ENCODE peak calls at places on chromosomes 1 and 21, in seven cellular contexts. One of them, this sample, is unnamed.

GRCh38 chr1:156641761-156642264 is at the start of gene BCAN:
- DNase-seq in OCI-LY7: no peak
- DNase-seq in germinal center: no peak
- DNase-seq in cardiac fibroblast: no peak
- DNase-seq in astrocyte of the spinal cord: no peak
- DNase-seq in HT-29: no peak
- DNase-seq in activated naive CD4-positive, alpha-beta T cell treated with Interleukin-2 at 50 U/mL for 16 hours: peak
- DNase-seq in this sample: no peak

GRCh38 chr1:117210831-117211261 is at the start of gene VTCN1:
- DNase-seq in OCI-LY7: no peak
- DNase-seq in germinal center: no peak
- DNase-seq in cardiac fibroblast: no peak
- DNase-seq in astrocyte of the spinal cord: no peak
- DNase-seq in HT-29: peak
- DNase-seq in activated naive CD4-positive, alpha-beta T cell treated with Interleukin-2 at 50 U/mL for 16 hours: no peak
- DNase-seq in this sample: no peak

GRCh38 chr1:237910834-237911233 is 20.1 kb upstream of the ZP4 start:
- DNase-seq in OCI-LY7: no peak
- DNase-seq in germinal center: no peak
- DNase-seq in cardiac fibroblast: no peak
- DNase-seq in astrocyte of the spinal cord: no peak
- DNase-seq in HT-29: no peak
- DNase-seq in activated naive CD4-positive, alpha-beta T cell treated with Interleukin-2 at 50 U/mL for 16 hours: no peak
- DNase-seq in this sample: no peak

GRCh38 chr1:53069265-53069662 is 7.3 kb downstream of the PODN start:
- DNase-seq in OCI-LY7: no peak
- DNase-seq in germinal center: no peak
- DNase-seq in cardiac fibroblast: no peak
- DNase-seq in astrocyte of the spinal cord: no peak
- DNase-seq in HT-29: no peak
- DNase-seq in activated naive CD4-positive, alpha-beta T cell treated with Interleukin-2 at 50 U/mL for 16 hours: no peak
- DNase-seq in this sample: no peak

GRCh38 chr1:21378705-21379494 is 61.0 kb upstream of the NBPF3 start:
- DNase-seq in OCI-LY7: no peak
- DNase-seq in germinal center: no peak
- DNase-seq in cardiac fibroblast: peak
- DNase-seq in astrocyte of the spinal cord: no peak
- DNase-seq in HT-29: peak
- DNase-seq in activated naive CD4-positive, alpha-beta T cell treated with Interleukin-2 at 50 U/mL for 16 hours: no peak
- DNase-seq in this sample: no peak

GRCh38 chr1:114032271-114033218 is 53.3 kb downstream of the OLFML3 start:
- DNase-seq in OCI-LY7: no peak
- DNase-seq in germinal center: no peak
- DNase-seq in cardiac fibroblast: peak
- DNase-seq in astrocyte of the spinal cord: peak
- DNase-seq in HT-29: no peak
- DNase-seq in activated naive CD4-positive, alpha-beta T cell treated with Interleukin-2 at 50 U/mL for 16 hours: no peak
- DNase-seq in this sample: no peak

GRCh38 chr1:170720661-170721060 is 56.7 kb downstream of the PRRX1 start:
- DNase-seq in OCI-LY7: no peak
- DNase-seq in germinal center: no peak
- DNase-seq in cardiac fibroblast: no peak
- DNase-seq in astrocyte of the spinal cord: no peak
- DNase-seq in HT-29: no peak
- DNase-seq in activated naive CD4-positive, alpha-beta T cell treated with Interleukin-2 at 50 U/mL for 16 hours: no peak
- DNase-seq in this sample: no peak

GRCh38 chr1:225260319-225260718 is 167.5 kb downstream of the LBR start:
- DNase-seq in OCI-LY7: no peak
- DNase-seq in germinal center: no peak
- DNase-seq in cardiac fibroblast: no peak
- DNase-seq in astrocyte of the spinal cord: no peak
- DNase-seq in HT-29: no peak
- DNase-seq in activated naive CD4-positive, alpha-beta T cell treated with Interleukin-2 at 50 U/mL for 16 hours: no peak
- DNase-seq in this sample: no peak

GRCh38 chr1:154996966-154997701 is 3.7 kb downstream of the LENEP start:
- DNase-seq in OCI-LY7: no peak
- DNase-seq in germinal center: no peak
- DNase-seq in cardiac fibroblast: no peak
- DNase-seq in astrocyte of the spinal cord: no peak
- DNase-seq in HT-29: no peak
- DNase-seq in activated naive CD4-positive, alpha-beta T cell treated with Interleukin-2 at 50 U/mL for 16 hours: no peak
- DNase-seq in this sample: no peak

GRCh38 chr1:99347041-99347684 is 82.9 kb downstream of the PLPPR4 start:
- DNase-seq in OCI-LY7: no peak
- DNase-seq in germinal center: no peak
- DNase-seq in cardiac fibroblast: no peak
- DNase-seq in astrocyte of the spinal cord: no peak
- DNase-seq in HT-29: no peak
- DNase-seq in activated naive CD4-positive, alpha-beta T cell treated with Interleukin-2 at 50 U/mL for 16 hours: no peak
- DNase-seq in this sample: no peak

GRCh38 chr21:37072239-37072987 is 458 bp downstream of the PIGP start:
- DNase-seq in OCI-LY7: no peak
- DNase-seq in germinal center: peak
- DNase-seq in cardiac fibroblast: peak
- DNase-seq in astrocyte of the spinal cord: peak
- DNase-seq in HT-29: peak
- DNase-seq in activated naive CD4-positive, alpha-beta T cell treated with Interleukin-2 at 50 U/mL for 16 hours: no peak
- DNase-seq in this sample: no peak

GRCh38 chr21:43355925-43356289 is 71.0 kb downstream of the SIK1 start:
- DNase-seq in OCI-LY7: peak
- DNase-seq in germinal center: no peak
- DNase-seq in cardiac fibroblast: no peak
- DNase-seq in astrocyte of the spinal cord: no peak
- DNase-seq in HT-29: peak
- DNase-seq in activated naive CD4-positive, alpha-beta T cell treated with Interleukin-2 at 50 U/mL for 16 hours: no peak
- DNase-seq in this sample: peak

GRCh38 chr1:56798053-56798471 is 21.1 kb downstream of the FYB2 start:
- DNase-seq in OCI-LY7: no peak
- DNase-seq in germinal center: no peak
- DNase-seq in cardiac fibroblast: peak
- DNase-seq in astrocyte of the spinal cord: peak
- DNase-seq in HT-29: no peak
- DNase-seq in activated naive CD4-positive, alpha-beta T cell treated with Interleukin-2 at 50 U/mL for 16 hours: no peak
- DNase-seq in this sample: no peak

GRCh38 chr1:151494741-151495281 is 16.4 kb upstream of the CGN start:
- DNase-seq in OCI-LY7: no peak
- DNase-seq in germinal center: no peak
- DNase-seq in cardiac fibroblast: peak
- DNase-seq in astrocyte of the spinal cord: peak
- DNase-seq in HT-29: peak
- DNase-seq in activated naive CD4-positive, alpha-beta T cell treated with Interleukin-2 at 50 U/mL for 16 hours: no peak
- DNase-seq in this sample: no peak

GRCh38 chr1:99503276-99503747 is 142.6 kb upstream of the PALMD start:
- DNase-seq in OCI-LY7: no peak
- DNase-seq in germinal center: no peak
- DNase-seq in cardiac fibroblast: peak
- DNase-seq in astrocyte of the spinal cord: peak
- DNase-seq in HT-29: no peak
- DNase-seq in activated naive CD4-positive, alpha-beta T cell treated with Interleukin-2 at 50 U/mL for 16 hours: no peak
- DNase-seq in this sample: no peak

GRCh38 chr21:46038871-46039397 is 57.4 kb downstream of the COL6A1 start:
- DNase-seq in OCI-LY7: no peak
- DNase-seq in germinal center: no peak
- DNase-seq in cardiac fibroblast: peak
- DNase-seq in astrocyte of the spinal cord: peak
- DNase-seq in HT-29: no peak
- DNase-seq in activated naive CD4-positive, alpha-beta T cell treated with Interleukin-2 at 50 U/mL for 16 hours: no peak
- DNase-seq in this sample: no peak

GRCh38 chr21:34307991-34308532 is 55.7 kb upstream of the KCNE2 start:
- DNase-seq in OCI-LY7: no peak
- DNase-seq in germinal center: no peak
- DNase-seq in cardiac fibroblast: no peak
- DNase-seq in astrocyte of the spinal cord: no peak
- DNase-seq in HT-29: no peak
- DNase-seq in activated naive CD4-positive, alpha-beta T cell treated with Interleukin-2 at 50 U/mL for 16 hours: no peak
- DNase-seq in this sample: no peak

This sample was measured in stimulated activated naive B cell treated with anti-CD40 and anti-IgM and Interleukin-4, amounts not matched to agents 10 μg/mL and 1 μg/mL and 100 μg/mL, for 72 hours.